ENCODE peak calls at places on chromosomes 16 and 17, in eight cellular contexts. B, Y, J, C, N, I, U and P are unnamed samples.

GRCh38 chr16:12646490-12647274 is 157.0 kb downstream of the CPPED1 start:
- DNase-seq in B (no peak), Y (no peak), J (peak), C (no peak), N (no peak), I (no peak), U (no peak), P (peak)

GRCh38 chr17:80455328-80455710 is 21.1 kb downstream of the NPTX1 start:
- DNase-seq in B (no peak), Y (no peak), J (peak), C (peak), N (peak), I (no peak), U (no peak), P (no peak)

GRCh38 chr17:39064374-39064773 is 87.1 kb downstream of the PLXDC1 start:
- DNase-seq in B (no peak), Y (no peak), J (no peak), C (no peak), N (no peak), I (no peak), U (no peak), P (no peak)

GRCh38 chr16:35185366-35186044 is 1726.1 kb downstream of the TP53TG3F start:
- DNase-seq in B (no peak), Y (no peak), J (no peak), C (no peak), N (no peak), I (no peak), U (no peak), P (no peak)

GRCh38 chr17:50861334-50861676 is 4.8 kb downstream of the TOB1 start:
- DNase-seq in B (no peak), Y (no peak), J (no peak), C (no peak), N (no peak), I (no peak), U (no peak), P (no peak)

GRCh38 chr17:81239714-81240555 is 817 bp downstream of the NDUFAF8 start:
- DNase-seq in B (peak), Y (peak), J (peak), C (peak), N (no peak), I (no peak), U (peak), P (peak)

GRCh38 chr17:75615301-75615700 is 17.9 kb upstream of the SMIM5 start:
- DNase-seq in B (no peak), Y (no peak), J (no peak), C (no peak), N (no peak), I (no peak), U (no peak), P (no peak)

GRCh38 chr17:9985622-9986021 is 80.6 kb upstream of the RCVRN start:
- DNase-seq in B (no peak), Y (no peak), J (no peak), C (no peak), N (no peak), I (no peak), U (no peak), P (no peak)